ENCODE peak calls at places on chromosome 16, in eight cellular contexts. G is kidney epithelial cell, T is neural progenitor cell, A is glutamatergic neuron, F is lower lobe of right lung, N is DND-41, D is body of pancreas, K is OCI-LY7. B is an unnamed sample.

GRCh38 chr16:28544998-28545397 is 6.2 kb upstream of the NUPR1 start:
- DNase-seq in G (no peak), T (no peak), A (no peak), F (no peak), N (no peak), D (no peak), K (no peak), B (no peak)

GRCh38 chr16:48612621-48613020 is 2.6 kb upstream of the N4BP1 start:
- DNase-seq in G (no peak), T (no peak), A (no peak), F (no peak), N (no peak), D (no peak), K (no peak), B (no peak)

GRCh38 chr16:56477096-56477878 is 25.9 kb downstream of the OGFOD1 start:
- DNase-seq in G (peak), T (no peak), A (no peak), F (no peak), N (no peak), D (no peak), K (no peak), B (no peak)

GRCh38 chr16:88194397-88195020 is 188.2 kb upstream of the ZNF469 start:
- DNase-seq in G (no peak), T (no peak), A (peak), F (no peak), N (no peak), D (peak), K (no peak), B (no peak)

GRCh38 chr16:48627148-48627547 is 17.2 kb upstream of the N4BP1 start:
- DNase-seq in G (no peak), T (no peak), A (no peak), F (no peak), N (no peak), D (no peak), K (no peak), B (no peak)

GRCh38 chr16:71489122-71489521 is at the start of gene ZNF19:
- DNase-seq in G (no peak), T (no peak), A (no peak), F (no peak), N (no peak), D (no peak), K (no peak), B (no peak)

GRCh38 chr16:10741844-10742243 is 1.8 kb upstream of the NUBP1 start:
- DNase-seq in G (no peak), T (no peak), A (peak), F (no peak), N (no peak), D (peak), K (no peak), B (no peak)

GRCh38 chr16:75380870-75381269 is 52.4 kb downstream of the CFDP1 start:
- DNase-seq in G (no peak), T (no peak), A (no peak), F (no peak), N (no peak), D (no peak), K (no peak), B (no peak)

GRCh38 chr16:49203361-49203760 is 78.3 kb downstream of the CBLN1 start:
- DNase-seq in G (no peak), T (no peak), A (no peak), F (no peak), N (no peak), D (no peak), K (no peak), B (no peak)

GRCh38 chr16:23398987-23399805 is 53.8 kb downstream of the COG7 start:
- DNase-seq in G (no peak), T (peak), A (no peak), F (peak), N (no peak), D (peak), K (no peak), B (peak)

GRCh38 chr16:50371936-50372595 is 3.3 kb upstream of the BRD7 start:
- DNase-seq in G (no peak), T (peak), A (peak), F (no peak), N (no peak), D (peak), K (no peak), B (peak)
- TF ChIP-seq CTCF in G (peak), T (peak), A (no peak), F (peak), N (peak), D (no peak), K (no peak), B (peak)

GRCh38 chr16:3274947-3275346 is 8.3 kb upstream of the ZNF263 start:
- DNase-seq in G (no peak), T (no peak), A (no peak), F (no peak), N (no peak), D (no peak), K (no peak), B (no peak)
- TF ChIP-seq CTCF in G (no peak), T (no peak), A (no peak), F (no peak), N (no peak), D (no peak), K (no peak), B (no peak)

GRCh38 chr16:73565263-73565662 is 517.3 kb upstream of the ZFHX3 start:
- DNase-seq in G (no peak), T (peak), A (no peak), F (no peak), N (no peak), D (no peak), K (no peak), B (no peak)
- TF ChIP-seq CTCF in G (no peak), T (peak), A (no peak), F (peak), N (peak), D (peak), K (peak), B (peak)

DNA sequence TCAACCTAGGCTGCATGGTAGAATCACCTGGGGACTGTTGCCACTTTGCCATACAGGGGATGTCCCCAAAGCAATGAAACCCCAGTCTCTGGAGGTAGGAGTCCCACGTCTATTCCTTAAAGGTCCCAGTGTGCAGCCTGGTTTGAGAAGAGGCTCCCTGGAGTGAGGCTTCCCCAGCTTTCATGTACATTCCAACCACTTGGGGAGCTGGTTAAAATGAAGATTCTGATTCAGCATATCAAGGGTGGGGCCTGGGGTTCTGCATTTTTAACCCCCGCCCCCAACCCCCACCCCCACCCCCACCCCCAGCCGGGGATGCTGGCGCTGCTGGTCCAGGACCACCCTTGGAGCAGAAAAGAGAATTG is 241.2 kb downstream of the FOXL1 start:
- DNase-seq in G (no peak), T (no peak), A (no peak), F (no peak), N (no peak), D (no peak), K (no peak), B (no peak)
- TF ChIP-seq CTCF in G (no peak), T (peak), A (no peak), F (no peak), N (no peak), D (no peak), K (no peak), B (no peak)

GRCh38 chr16:22070361-22071351 is 21.7 kb upstream of the VWA3A start:
- DNase-seq in G (no peak), T (no peak), A (no peak), F (no peak), N (no peak), D (no peak), K (no peak), B (no peak)
- TF ChIP-seq CTCF in G (no peak), T (no peak), A (no peak), F (no peak), N (no peak), D (no peak), K (no peak), B (no peak)

DNA sequence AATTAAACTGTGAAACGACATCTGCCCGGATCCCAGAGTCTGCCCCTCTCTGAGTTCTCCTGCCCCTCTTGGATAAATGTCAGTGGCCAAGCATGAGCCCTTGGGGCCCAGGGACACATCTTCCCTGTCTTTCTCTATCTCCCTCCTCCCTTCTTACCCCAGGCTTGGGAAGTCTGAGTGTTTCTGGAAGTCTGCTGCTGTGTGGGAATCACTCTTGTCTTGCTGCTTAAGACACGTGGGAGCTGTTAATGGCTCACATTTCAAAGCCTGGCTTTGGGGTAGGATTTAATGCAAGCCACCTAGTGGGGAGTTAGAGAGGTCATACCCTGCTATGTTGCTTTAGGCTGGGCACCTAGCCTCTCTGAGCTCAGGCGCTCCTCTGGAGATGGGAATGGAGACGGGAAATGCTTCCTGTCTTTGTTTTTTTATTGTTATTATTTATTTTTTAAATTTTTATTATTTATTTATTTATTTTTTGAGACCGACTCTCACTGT is 218.5 kb upstream of the CIBAR2 start:
- DNase-seq in G (peak), T (peak), A (no peak), F (no peak), N (peak), D (peak), K (peak), B (peak)
- TF ChIP-seq CTCF in G (peak), T (peak), A (peak), F (peak), N (peak), D (peak), K (peak), B (peak)

GRCh38 chr16:89918453-89919347 is at the start of gene MC1R:
- DNase-seq in G (no peak), T (peak), A (peak), F (no peak), N (no peak), D (no peak), K (peak), B (peak)
- TF ChIP-seq CTCF in G (peak), T (peak), A (peak), F (peak), N (peak), D (peak), K (peak), B (peak)

GRCh38 chr16:58665200-58665599 is 19.4 kb downstream of the SLC38A7 start:
- DNase-seq in G (no peak), T (peak), A (no peak), F (no peak), N (no peak), D (no peak), K (no peak), B (no peak)

GRCh38 chr16:58658796-58659211 is 25.8 kb downstream of the SLC38A7 start:
- DNase-seq in G (no peak), T (no peak), A (no peak), F (no peak), N (no peak), D (no peak), K (no peak), B (no peak)

GRCh38 chr16:58656872-58657271 is 27.2 kb upstream of the CNOT1 start:
- DNase-seq in G (no peak), T (no peak), A (no peak), F (no peak), N (no peak), D (no peak), K (no peak), B (no peak)

DNA sequence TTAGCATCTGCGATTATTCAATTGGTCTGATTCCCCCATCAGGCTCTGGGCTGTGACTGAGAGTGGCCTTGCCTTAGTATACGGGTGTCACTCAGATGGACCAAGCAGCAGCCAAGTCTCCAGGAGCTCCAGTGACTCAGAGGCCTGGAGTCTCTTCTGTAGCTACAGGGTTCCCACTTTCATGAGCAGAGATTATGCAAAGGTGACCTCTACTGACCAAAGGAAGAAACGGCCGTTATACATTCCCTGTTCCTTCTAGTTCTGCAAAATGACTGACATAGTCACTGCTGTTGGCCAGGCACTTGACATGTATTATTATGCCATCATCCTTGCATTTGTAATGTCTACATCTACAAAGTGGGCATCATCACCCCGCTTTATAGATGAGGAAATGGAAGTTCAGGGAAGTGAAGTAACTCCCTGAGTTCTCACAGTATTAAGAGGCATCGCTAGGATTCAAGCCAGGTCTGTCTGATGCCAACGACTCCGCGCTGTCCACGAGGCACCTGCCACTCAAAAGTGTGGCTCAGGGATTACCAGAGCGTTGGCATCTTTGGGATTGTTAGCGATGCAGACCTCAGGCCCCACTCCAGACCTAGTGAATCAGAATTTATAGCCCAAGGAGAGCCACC is 23.3 kb downstream of the SLC38A7 start:
- DNase-seq in G (peak), T (peak), A (peak), F (no peak), N (no peak), D (peak), K (peak), B (peak)
- TF ChIP-seq CTCF in G (peak), T (peak), A (peak), F (peak), N (peak), D (peak), K (peak), B (peak)